ENCODE peak calls at places on chromosomes 3 and 15, in six cellular contexts. One of them, this sample, is unnamed.
A peak's percentile ranks its signal among the peaks of the same experiment; 100 is the strongest.

GRCh38 chr3:127170794-127171193 is 22.1 kb upstream of the PRR23E start:
- DNase-seq in transverse colon: no peak
- DNase-seq in sigmoid colon: no peak
- DNase-seq in breast epithelium: peak; percentile 12
- DNase-seq in suprapubic skin: no peak
- DNase-seq in esophagus muscularis mucosa: no peak
- DNase-seq in this sample: no peak

GRCh38 chr15:96336045-96336642 is 5.6 kb downstream of the NR2F2 start:
- DNase-seq in transverse colon: peak; percentile 10
- DNase-seq in sigmoid colon: no peak
- DNase-seq in breast epithelium: no peak
- DNase-seq in suprapubic skin: no peak
- DNase-seq in esophagus muscularis mucosa: no peak
- DNase-seq in this sample: peak; percentile 34

GRCh38 chr3:139281512-139282196 is 62.2 kb upstream of the MRPS22 start:
- DNase-seq in transverse colon: no peak
- DNase-seq in sigmoid colon: no peak
- DNase-seq in breast epithelium: no peak
- DNase-seq in suprapubic skin: no peak
- DNase-seq in esophagus muscularis mucosa: no peak
- DNase-seq in this sample: no peak

GRCh38 chr3:112377418-112378071 is 44.6 kb downstream of the CD200 start:
- DNase-seq in transverse colon: no peak
- DNase-seq in sigmoid colon: no peak
- DNase-seq in breast epithelium: no peak
- DNase-seq in suprapubic skin: no peak
- DNase-seq in esophagus muscularis mucosa: no peak
- DNase-seq in this sample: no peak

GRCh38 chr15:71494565-71494964 is 315.8 kb upstream of the NR2E3 start:
- DNase-seq in transverse colon: no peak
- DNase-seq in sigmoid colon: no peak
- DNase-seq in breast epithelium: no peak
- DNase-seq in suprapubic skin: no peak
- DNase-seq in esophagus muscularis mucosa: no peak
- DNase-seq in this sample: no peak

GRCh38 chr3:109910772-109911171 is 573.4 kb upstream of the DPPA4 start:
- DNase-seq in transverse colon: no peak
- DNase-seq in sigmoid colon: no peak
- DNase-seq in breast epithelium: no peak
- DNase-seq in suprapubic skin: no peak
- DNase-seq in esophagus muscularis mucosa: no peak
- DNase-seq in this sample: no peak

GRCh38 chr15:89978914-89979313 is 22.2 kb upstream of the ZNF710 start:
- DNase-seq in transverse colon: no peak
- DNase-seq in sigmoid colon: peak; percentile 45
- DNase-seq in breast epithelium: no peak
- DNase-seq in suprapubic skin: no peak
- DNase-seq in esophagus muscularis mucosa: no peak
- DNase-seq in this sample: no peak

GRCh38 chr3:192869131-192870027 is 48.3 kb downstream of the MB21D2 start:
- DNase-seq in transverse colon: no peak
- DNase-seq in sigmoid colon: peak; percentile 71
- DNase-seq in breast epithelium: no peak
- DNase-seq in suprapubic skin: no peak
- DNase-seq in esophagus muscularis mucosa: no peak
- DNase-seq in this sample: peak; percentile 41

GRCh38 chr3:184636774-184637316 is 75.0 kb downstream of the MAGEF1 start:
- DNase-seq in transverse colon: no peak
- DNase-seq in sigmoid colon: no peak
- DNase-seq in breast epithelium: peak; percentile 35
- DNase-seq in suprapubic skin: no peak
- DNase-seq in esophagus muscularis mucosa: no peak
- DNase-seq in this sample: no peak

GRCh38 chr15:57329582-57330367 is 46.5 kb upstream of the CGNL1 start:
- DNase-seq in transverse colon: no peak
- DNase-seq in sigmoid colon: no peak
- DNase-seq in breast epithelium: no peak
- DNase-seq in suprapubic skin: no peak
- DNase-seq in esophagus muscularis mucosa: no peak
- DNase-seq in this sample: no peak

GRCh38 chr15:67968564-67969440 is 85.3 kb upstream of the PIAS1 start:
- DNase-seq in transverse colon: no peak
- DNase-seq in sigmoid colon: no peak
- DNase-seq in breast epithelium: no peak
- DNase-seq in suprapubic skin: no peak
- DNase-seq in esophagus muscularis mucosa: no peak
- DNase-seq in this sample: no peak

GRCh38 chr15:62985768-62986167 is 56.8 kb upstream of the TPM1 start:
- DNase-seq in transverse colon: no peak
- DNase-seq in sigmoid colon: no peak
- DNase-seq in breast epithelium: no peak
- DNase-seq in suprapubic skin: no peak
- DNase-seq in esophagus muscularis mucosa: no peak
- DNase-seq in this sample: peak; percentile 3

GRCh38 chr3:30286007-30286669 is 320.3 kb upstream of the TGFBR2 start:
- DNase-seq in transverse colon: peak; percentile 51
- DNase-seq in sigmoid colon: peak; percentile 85
- DNase-seq in breast epithelium: peak; percentile 28
- DNase-seq in suprapubic skin: no peak
- DNase-seq in esophagus muscularis mucosa: no peak
- DNase-seq in this sample: peak; percentile 99

GRCh38 chr15:96324192-96324895 is 6.2 kb upstream of the NR2F2 start:
- DNase-seq in transverse colon: no peak
- DNase-seq in sigmoid colon: peak; percentile 82
- DNase-seq in breast epithelium: no peak
- DNase-seq in suprapubic skin: no peak
- DNase-seq in esophagus muscularis mucosa: no peak
- DNase-seq in this sample: peak; percentile 74

DNA sequence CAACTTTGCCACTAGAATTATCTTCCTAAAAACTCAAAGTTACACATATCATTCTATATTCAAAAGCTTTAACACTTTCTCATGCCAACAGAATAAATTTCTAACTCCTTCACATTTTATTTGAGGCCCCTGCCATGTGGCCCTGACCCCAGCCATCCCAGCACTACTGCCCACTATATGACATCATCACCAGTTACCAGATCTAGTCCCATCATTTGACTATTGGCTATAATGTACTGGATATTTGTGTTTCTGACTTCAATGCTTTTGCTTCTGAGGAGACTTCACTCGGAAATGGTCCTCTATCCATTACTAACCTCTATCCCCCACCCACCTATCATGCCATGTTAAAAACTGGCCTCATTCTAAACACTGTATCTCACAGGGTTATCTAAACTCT is 23.6 kb downstream of the UBE3A start:
- DNase-seq in transverse colon: no peak
- DNase-seq in sigmoid colon: no peak
- DNase-seq in breast epithelium: no peak
- DNase-seq in suprapubic skin: no peak
- DNase-seq in esophagus muscularis mucosa: no peak
- DNase-seq in this sample: no peak
- H3K9me3 ChIP-seq in transverse colon: no peaks in the 10 kb centered on the region
- H3K9me3 ChIP-seq in sigmoid colon: no peaks in the 10 kb centered on the region
- H3K9me3 ChIP-seq in breast epithelium: peaks cover 5% of the 10 kb centered on the region
- H3K9me3 ChIP-seq in suprapubic skin: no peaks in the 10 kb centered on the region
- H3K9me3 ChIP-seq in esophagus muscularis mucosa: no peaks in the 10 kb centered on the region
- H3K9me3 ChIP-seq in this sample: no peaks in the 10 kb centered on the region

GRCh38 chr3:15801298-15801697 is 3.5 kb upstream of the ANKRD28 start:
- DNase-seq in transverse colon: no peak
- DNase-seq in sigmoid colon: no peak
- DNase-seq in breast epithelium: no peak
- DNase-seq in suprapubic skin: no peak
- DNase-seq in esophagus muscularis mucosa: no peak
- DNase-seq in this sample: no peak

GRCh38 chr3:15800327-15800726 is 2.5 kb upstream of the ANKRD28 start:
- DNase-seq in transverse colon: no peak
- DNase-seq in sigmoid colon: no peak
- DNase-seq in breast epithelium: no peak
- DNase-seq in suprapubic skin: no peak
- DNase-seq in esophagus muscularis mucosa: no peak
- DNase-seq in this sample: no peak

GRCh38 chr3:15797600-15798303 is at the start of gene ANKRD28:
- DNase-seq in transverse colon: no peak
- DNase-seq in sigmoid colon: no peak
- DNase-seq in breast epithelium: no peak
- DNase-seq in suprapubic skin: no peak
- DNase-seq in esophagus muscularis mucosa: no peak
- DNase-seq in this sample: peak; percentile 95

GRCh38 chr3:15798533-15799245 is 910 bp upstream of the ANKRD28 start:
- DNase-seq in transverse colon: no peak
- DNase-seq in sigmoid colon: no peak
- DNase-seq in breast epithelium: no peak
- DNase-seq in suprapubic skin: no peak
- DNase-seq in esophagus muscularis mucosa: no peak
- DNase-seq in this sample: peak; percentile 20

DNA sequence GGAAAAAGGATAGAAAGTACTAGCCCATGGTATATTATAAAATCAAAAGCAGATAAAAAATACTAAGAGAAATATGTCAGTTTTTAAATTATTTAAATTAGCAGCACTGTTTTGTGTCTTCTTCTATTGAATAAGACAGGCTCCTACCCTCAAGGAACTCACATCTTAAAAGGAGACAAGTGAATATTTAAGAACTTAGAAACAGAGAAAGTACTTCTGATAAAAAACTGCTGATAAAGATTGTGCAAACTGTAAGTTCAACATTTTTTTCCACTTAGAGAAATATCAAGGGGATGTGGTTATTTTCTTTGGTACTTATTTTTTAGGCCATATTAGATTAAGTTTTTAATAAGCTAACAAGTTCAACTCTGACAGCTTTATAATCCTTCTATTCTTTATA is 3.0 kb upstream of the ANKRD28 start:
- DNase-seq in transverse colon: no peak
- DNase-seq in sigmoid colon: no peak
- DNase-seq in breast epithelium: no peak
- DNase-seq in suprapubic skin: no peak
- DNase-seq in esophagus muscularis mucosa: no peak
- DNase-seq in this sample: no peak
- TF ChIP-seq POLR2AphosphoS5 in transverse colon: no peak
- TF ChIP-seq POLR2AphosphoS5 in sigmoid colon: no peak
- TF ChIP-seq POLR2AphosphoS5 in breast epithelium: no peak
- TF ChIP-seq POLR2AphosphoS5 in suprapubic skin: no peak
- TF ChIP-seq POLR2AphosphoS5 in esophagus muscularis mucosa: no peak
- TF ChIP-seq POLR2AphosphoS5 in this sample: no peak

DNA sequence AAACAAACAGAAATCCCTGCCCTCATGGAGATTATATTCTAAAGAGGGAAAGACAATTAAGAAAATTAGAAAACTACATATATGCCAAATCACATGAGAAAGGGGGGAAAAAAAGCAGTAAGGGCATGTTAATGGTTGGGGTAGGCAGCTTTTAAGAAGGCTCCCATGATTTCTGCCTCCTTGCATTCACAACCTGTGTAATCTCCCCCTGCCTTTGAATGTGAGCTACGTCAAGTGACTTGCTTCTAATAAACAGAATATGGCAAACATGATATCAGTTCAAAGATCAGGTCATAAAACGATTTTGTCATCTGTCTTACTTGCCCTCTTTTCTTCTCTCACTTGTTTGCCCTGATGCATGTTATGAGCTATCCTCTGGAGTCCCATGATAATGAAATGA is 673.6 kb upstream of the ADAMTS9 start:
- DNase-seq in transverse colon: no peak
- DNase-seq in sigmoid colon: no peak
- DNase-seq in breast epithelium: no peak
- DNase-seq in suprapubic skin: no peak
- DNase-seq in esophagus muscularis mucosa: no peak
- DNase-seq in this sample: no peak
- TF ChIP-seq POLR2A in transverse colon: no peak
- TF ChIP-seq POLR2A in sigmoid colon: no peak
- TF ChIP-seq POLR2A in breast epithelium: no peak
- TF ChIP-seq POLR2A in suprapubic skin: no peak
- TF ChIP-seq POLR2A in esophagus muscularis mucosa: no peak
- TF ChIP-seq POLR2A in this sample: no peak

GRCh38 chr3:45280227-45280626 is 54.1 kb upstream of the TMEM158 start:
- DNase-seq in transverse colon: no peak
- DNase-seq in sigmoid colon: no peak
- DNase-seq in breast epithelium: no peak
- DNase-seq in suprapubic skin: no peak
- DNase-seq in esophagus muscularis mucosa: no peak
- DNase-seq in this sample: no peak

GRCh38 chr3:45277636-45278035 is 51.5 kb upstream of the TMEM158 start:
- DNase-seq in transverse colon: no peak
- DNase-seq in sigmoid colon: no peak
- DNase-seq in breast epithelium: no peak
- DNase-seq in suprapubic skin: no peak
- DNase-seq in esophagus muscularis mucosa: no peak
- DNase-seq in this sample: no peak

GRCh38 chr3:45275006-45275704 is 49.1 kb upstream of the TMEM158 start:
- DNase-seq in transverse colon: no peak
- DNase-seq in sigmoid colon: no peak
- DNase-seq in breast epithelium: no peak
- DNase-seq in suprapubic skin: no peak
- DNase-seq in esophagus muscularis mucosa: no peak
- DNase-seq in this sample: no peak

GRCh38 chr3:45280971-45281370 is 54.9 kb upstream of the TMEM158 start:
- DNase-seq in transverse colon: no peak
- DNase-seq in sigmoid colon: no peak
- DNase-seq in breast epithelium: no peak
- DNase-seq in suprapubic skin: no peak
- DNase-seq in esophagus muscularis mucosa: no peak
- DNase-seq in this sample: no peak
- H3K9me3 ChIP-seq in transverse colon: peaks cover 5% of the 10 kb centered on the region
- H3K9me3 ChIP-seq in sigmoid colon: no peaks in the 10 kb centered on the region
- H3K9me3 ChIP-seq in breast epithelium: peaks cover 24% of the 10 kb centered on the region
- H3K9me3 ChIP-seq in suprapubic skin: peaks cover 3% of the 10 kb centered on the region
- H3K9me3 ChIP-seq in esophagus muscularis mucosa: peaks cover 12% of the 10 kb centered on the region
- H3K9me3 ChIP-seq in this sample: no peaks in the 10 kb centered on the region

GRCh38 chr15:93068581-93069199 is 20.3 kb downstream of the RGMA start:
- DNase-seq in transverse colon: no peak
- DNase-seq in sigmoid colon: no peak
- DNase-seq in breast epithelium: no peak
- DNase-seq in suprapubic skin: no peak
- DNase-seq in esophagus muscularis mucosa: no peak
- DNase-seq in this sample: no peak
- TF ChIP-seq POLR2AphosphoS5 in transverse colon: no peak
- TF ChIP-seq POLR2AphosphoS5 in sigmoid colon: no peak
- TF ChIP-seq POLR2AphosphoS5 in breast epithelium: no peak
- TF ChIP-seq POLR2AphosphoS5 in suprapubic skin: no peak
- TF ChIP-seq POLR2AphosphoS5 in esophagus muscularis mucosa: peak; percentile 37
- TF ChIP-seq POLR2AphosphoS5 in this sample: no peak

This sample was measured in endothelial cell of umbilical vein.